ENCODE peak calls at places on chromosome 22, in four cellular contexts. A, O, M and K are unnamed samples.

GRCh38 chr22:44489817-44490216 is 8.2 kb downstream of the RTL6 start:
- DNase-seq in A (no peak), O (peak; percentile 5), M (no peak), K (no peak)

GRCh38 chr22:37681556-37682049 is 4.5 kb upstream of the NOL12 start:
- DNase-seq in A (peak; percentile 79), O (peak; percentile 91), M (peak; percentile 88), K (peak; percentile 90)

GRCh38 chr22:46104170-46104880 is 46.0 kb upstream of the PPARA start:
- DNase-seq in A (peak; percentile 46), O (no peak), M (peak; percentile 50), K (no peak)

GRCh38 chr22:30694171-30694637 is 470 bp upstream of the OSBP2 start:
- DNase-seq in A (peak; percentile 21), O (peak; percentile 82), M (peak; percentile 62), K (peak; percentile 74)

GRCh38 chr22:43131773-43132501 is 11.3 kb downstream of the MCAT start:
- DNase-seq in A (no peak), O (no peak), M (no peak), K (no peak)

GRCh38 chr22:20165913-20166312 is 15.1 kb upstream of the CCDC188 start:
- DNase-seq in A (no peak), O (no peak), M (no peak), K (no peak)

GRCh38 chr22:46567471-46567870 is 30.1 kb upstream of the CELSR1 start:
- DNase-seq in A (no peak), O (no peak), M (no peak), K (no peak)

GRCh38 chr22:20013382-20013871 is 3.2 kb downstream of the ARVCF start:
- DNase-seq in A (no peak), O (peak; percentile 88), M (peak; percentile 48), K (peak; percentile 85)

GRCh38 chr22:42621505-42622002 is 6.9 kb upstream of the POLDIP3 start:
- DNase-seq in A (peak; percentile 55), O (peak; percentile 96), M (peak; percentile 90), K (no peak)

GRCh38 chr22:44182591-44183588 is 2.2 kb downstream of the PARVG start:
- DNase-seq in A (no peak), O (no peak), M (no peak), K (peak; percentile 78)

GRCh38 chr22:48234011-48234410 is 1471.6 kb downstream of the TBC1D22A start:
- DNase-seq in A (no peak), O (no peak), M (no peak), K (no peak)

GRCh38 chr22:37566903-37567798 is 6.9 kb downstream of the CDC42EP1 start:
- DNase-seq in A (peak; percentile 92), O (peak; percentile 93), M (peak; percentile 63), K (peak; percentile 88)

GRCh38 chr22:29820941-29821789 is 16.9 kb downstream of the ASCC2 start:
- DNase-seq in A (peak; percentile 97), O (no peak), M (peak; percentile 83), K (peak; percentile 70)

DNA sequence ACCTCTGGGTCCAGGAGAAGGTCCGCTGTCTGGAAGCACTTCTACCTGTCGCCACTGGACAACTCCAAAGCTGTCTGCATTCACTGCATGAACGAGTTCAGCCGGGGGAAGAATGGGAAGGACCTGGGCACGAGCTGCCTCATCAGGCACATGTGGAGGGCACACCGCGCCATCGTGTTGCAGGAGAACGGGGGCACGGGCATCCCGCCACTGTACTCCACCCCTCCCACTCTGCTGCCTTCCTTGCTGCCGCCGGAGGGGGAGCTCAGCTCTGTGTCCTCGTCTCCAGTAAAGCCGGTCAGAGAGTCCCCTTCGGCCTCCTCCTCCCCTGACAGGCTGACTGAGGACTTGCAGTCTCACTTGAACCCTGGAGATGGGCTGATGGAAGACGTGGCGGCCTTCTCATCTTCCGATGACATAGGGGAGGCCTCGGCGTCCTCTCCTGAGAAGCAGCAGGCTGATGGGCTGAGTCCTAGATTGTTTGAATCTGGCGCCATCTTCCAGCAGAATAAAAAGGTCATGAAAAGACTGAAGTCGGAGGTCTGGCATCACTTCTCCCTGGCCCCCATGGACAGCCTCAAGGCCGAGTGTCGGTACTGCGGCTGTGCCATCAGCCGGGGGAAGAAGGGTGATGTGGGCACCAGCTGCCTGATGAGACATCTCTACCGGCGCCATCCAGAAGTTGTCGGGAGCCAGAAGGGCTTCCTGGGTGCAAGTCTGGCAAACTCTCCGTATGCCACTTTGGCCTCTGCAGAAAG is 31.0 kb downstream of the ZBED4 start:
- DNase-seq in A (no peak), O (no peak), M (no peak), K (no peak)
- H3K4me1 ChIP-seq in A (no peaks in the 10 kb centered on the region), O (no peaks in the 10 kb centered on the region), M (no peaks in the 10 kb centered on the region), K (no peaks in the 10 kb centered on the region)

DNA sequence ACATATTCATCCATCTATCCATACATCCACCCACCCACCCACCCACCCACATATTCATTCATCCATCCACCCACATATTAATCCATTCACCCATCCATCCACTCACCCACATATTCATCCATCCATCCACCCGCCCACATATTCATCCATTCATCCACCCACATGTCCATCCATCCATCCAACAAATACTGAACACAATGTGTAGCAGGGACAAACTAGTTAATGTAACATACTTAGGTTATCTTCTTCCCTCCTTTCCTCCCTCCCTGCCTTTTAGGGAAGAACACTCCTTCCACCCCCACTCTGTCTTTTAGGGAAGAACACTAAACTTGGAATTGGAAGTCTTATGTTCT is 39.4 kb downstream of the MCM5 start:
- DNase-seq in A (no peak), O (no peak), M (no peak), K (no peak)
- H3K4me1 ChIP-seq in A (peaks cover 16% of the 10 kb centered on the region), O (no peaks in the 10 kb centered on the region), M (no peaks in the 10 kb centered on the region), K (peaks cover 15% of the 10 kb centered on the region)

GRCh38 chr22:24435323-24435645 is 7.9 kb downstream of the ADORA2A start:
- DNase-seq in A (no peak), O (no peak), M (no peak), K (no peak)
- H3K4me1 ChIP-seq in A (peaks cover 9% of the 10 kb centered on the region), O (no peaks in the 10 kb centered on the region), M (peaks cover 42% of the 10 kb centered on the region), K (peaks cover 32% of the 10 kb centered on the region)

DNA sequence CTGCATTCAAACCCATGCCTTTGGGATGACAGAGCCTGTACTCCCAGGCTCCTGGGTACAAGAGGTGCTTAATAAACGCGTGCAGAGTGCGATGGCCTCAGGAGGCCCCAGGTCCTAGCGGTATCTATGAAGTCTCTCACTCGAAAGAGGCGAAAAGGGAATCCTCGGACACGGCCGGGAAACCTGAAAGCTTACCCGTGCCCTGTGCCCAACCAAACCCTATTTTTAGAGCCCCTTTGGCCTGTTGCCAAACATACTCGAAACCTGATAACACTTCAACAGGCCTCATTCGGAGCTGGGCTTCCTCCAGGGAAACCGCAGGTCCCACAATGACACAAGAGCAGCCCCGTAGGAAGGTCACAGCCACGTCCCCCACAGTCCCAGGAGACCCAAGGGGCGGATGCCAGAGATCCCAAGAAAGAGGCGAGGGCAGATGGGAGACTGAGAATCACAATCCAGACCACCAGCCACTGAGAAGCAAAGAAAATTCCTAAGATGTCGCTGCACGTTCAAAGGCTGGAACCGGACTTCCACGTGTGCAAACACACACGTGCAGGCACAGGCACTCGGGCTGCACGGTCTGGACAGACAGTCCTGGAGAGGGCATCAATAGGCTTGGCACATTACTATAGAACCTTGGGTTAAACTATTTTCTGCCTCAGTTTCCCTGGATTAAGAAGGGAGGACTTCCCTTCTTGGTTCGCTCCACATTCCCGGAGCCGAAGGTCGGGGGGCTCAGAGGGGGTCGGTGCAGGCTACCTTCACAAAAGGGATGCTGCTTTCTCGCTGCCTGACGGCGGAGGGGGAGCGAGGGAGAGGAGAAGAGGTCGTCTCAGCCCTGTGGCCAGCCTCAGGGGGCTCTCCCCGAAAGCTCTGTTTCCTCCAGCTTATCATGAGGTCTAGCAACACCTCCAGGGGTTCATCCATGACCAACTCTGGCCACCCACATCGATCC is 8.2 kb downstream of the PDGFB start:
- DNase-seq in A (no peak), O (no peak), M (no peak), K (no peak)
- H3K4me1 ChIP-seq in A (peaks cover 39% of the 10 kb centered on the region), O (peaks cover 45% of the 10 kb centered on the region), M (no peaks in the 10 kb centered on the region), K (peaks cover 28% of the 10 kb centered on the region)

DNA sequence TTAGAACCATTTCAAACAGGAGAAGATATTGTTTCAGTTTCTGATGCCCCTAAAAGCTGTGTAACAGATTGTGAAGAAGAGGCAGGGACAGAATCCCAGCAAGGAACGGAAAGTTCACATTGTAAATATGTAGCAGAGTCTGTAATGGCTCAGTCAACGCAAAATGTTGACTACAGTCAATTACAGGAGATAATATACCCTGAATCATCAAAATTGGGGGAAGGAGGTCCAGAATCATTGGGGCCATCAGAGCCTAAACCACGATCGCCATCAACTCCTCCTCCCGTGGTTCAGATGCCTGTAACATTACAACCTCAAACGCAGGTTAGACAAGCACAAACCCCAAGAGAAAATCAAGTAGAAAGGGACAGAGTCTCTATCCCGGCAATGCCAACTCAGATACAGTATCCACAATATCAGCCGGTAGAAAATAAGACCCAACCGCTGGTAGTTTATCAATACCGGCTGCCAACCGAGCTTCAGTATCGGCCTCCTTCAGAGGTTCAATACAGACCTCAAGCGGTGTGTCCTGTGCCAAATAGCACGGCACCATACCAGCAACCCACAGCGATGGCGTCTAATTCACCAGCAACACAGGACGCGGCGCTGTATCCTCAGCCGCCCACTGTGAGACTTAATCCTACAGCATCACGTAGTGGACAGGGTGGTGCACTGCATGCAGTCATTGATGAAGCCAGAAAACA is 40.8 kb downstream of the IGLL1 start:
- DNase-seq in A (peak; percentile 70), O (peak; percentile 95), M (peak; percentile 84), K (peak; percentile 89)
- H3K4me1 ChIP-seq in A (no peaks in the 10 kb centered on the region), O (peaks cover 42% of the 10 kb centered on the region), M (no peaks in the 10 kb centered on the region), K (peaks cover 7% of the 10 kb centered on the region)

DNA sequence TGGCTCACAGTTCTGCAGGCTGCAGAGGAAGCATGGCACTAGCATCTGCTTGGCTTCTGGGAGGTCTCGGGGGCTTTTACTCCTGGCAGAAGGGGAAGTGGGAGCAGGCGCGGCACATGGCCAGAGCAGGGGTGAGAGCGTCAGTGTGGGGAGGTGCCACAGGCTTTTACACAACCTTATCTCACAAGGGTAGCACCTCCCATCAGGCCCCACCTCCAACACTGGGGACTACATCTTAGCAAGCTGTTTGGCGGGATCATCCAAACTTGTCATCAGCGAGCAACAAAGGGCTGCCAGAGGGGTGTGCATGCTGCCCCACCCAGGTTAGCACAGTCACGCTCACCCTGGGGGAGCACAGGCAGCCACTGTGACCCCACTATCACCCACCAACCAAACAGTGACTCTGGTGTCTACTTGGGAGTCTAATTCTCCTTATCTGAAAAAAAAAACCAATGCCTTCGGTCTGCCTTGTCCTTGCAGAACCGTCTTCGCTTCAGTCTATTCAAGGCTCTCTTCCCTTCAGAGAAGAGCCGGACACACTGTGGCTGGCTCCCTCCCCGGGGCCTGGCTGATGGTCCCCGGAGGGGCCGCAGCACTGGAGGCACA is 19.0 kb upstream of the YPEL1 start:
- DNase-seq in A (no peak), O (no peak), M (peak; percentile 44), K (peak; percentile 68)
- H3K4me1 ChIP-seq in A (no peaks in the 10 kb centered on the region), O (no peaks in the 10 kb centered on the region), M (peaks cover 25% of the 10 kb centered on the region), K (peaks cover 14% of the 10 kb centered on the region)

DNA sequence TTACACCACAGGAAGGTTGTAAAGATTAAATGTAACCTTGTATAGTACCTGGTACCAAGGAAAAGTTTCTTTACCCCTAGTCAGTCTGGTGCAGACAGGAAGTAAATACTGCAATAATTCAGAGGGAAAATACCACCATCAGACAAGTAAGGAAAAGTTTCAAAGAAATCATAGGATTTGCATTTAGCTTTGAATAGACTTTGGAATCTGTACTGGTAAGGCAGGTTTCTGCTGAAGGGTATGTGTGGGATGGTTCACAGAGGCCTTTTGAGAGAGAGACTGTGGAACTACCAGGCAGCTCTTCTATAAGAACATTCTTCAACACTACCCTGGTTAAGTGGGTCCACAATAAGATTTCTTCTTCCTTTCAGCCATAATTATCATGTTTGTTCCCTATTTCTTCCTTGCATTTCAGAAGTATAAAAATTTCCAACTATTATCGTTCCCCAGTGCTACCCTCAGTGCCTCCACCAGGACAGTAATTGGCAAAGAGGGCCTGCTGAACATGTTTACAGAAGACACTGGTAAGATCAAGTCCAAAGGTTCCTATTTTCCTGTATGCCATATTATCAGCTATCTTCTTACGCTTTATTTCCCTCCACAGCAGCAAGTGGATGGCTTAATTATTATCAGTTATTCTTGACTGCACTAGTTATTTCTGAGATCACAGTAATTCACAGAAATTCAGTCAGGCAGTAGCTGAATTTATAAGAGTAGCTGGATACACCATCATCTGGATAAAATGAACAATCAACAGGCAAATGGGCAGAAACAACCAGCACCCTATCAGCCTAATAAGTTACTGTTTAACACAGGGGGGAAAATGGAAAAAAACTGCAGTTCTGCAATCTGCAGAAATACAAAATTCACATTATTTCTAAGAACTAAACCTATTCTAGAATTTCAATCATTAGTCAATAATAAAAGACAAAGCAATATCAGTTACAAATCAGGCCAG is 48.5 kb downstream of the PITPNB start:
- DNase-seq in A (no peak), O (no peak), M (no peak), K (no peak)
- H3K4me1 ChIP-seq in A (peaks cover 12% of the 10 kb centered on the region), O (no peaks in the 10 kb centered on the region), M (peaks cover 47% of the 10 kb centered on the region), K (peaks cover 70% of the 10 kb centered on the region)